ENCODE peak calls at places on chromosomes 12 and 14, in nine cellular contexts. S is Peyer's patch, C is body of pancreas, I is adrenal gland, T is testis, B is A549, E is mucosa of descending colon, Z is colonic mucosa, Q is HepG2. R is an unnamed sample.

GRCh38 chr12:116614194-116614885 is 55.2 kb downstream of the MAP1LC3B2 start:
- DNase-seq in S (no peak), C (no peak), I (no peak), T (no peak), B (no peak), E (no peak), Z (no peak), Q (no peak), R (no peak)

GRCh38 chr12:20350495-20350894 is 17.8 kb upstream of the PDE3A start:
- DNase-seq in S (no peak), C (no peak), I (no peak), T (no peak), B (peak; percentile 18), E (no peak), Z (no peak), Q (no peak), R (no peak)

GRCh38 chr12:31737345-31737744 is 8.5 kb upstream of the AMN1 start:
- DNase-seq in S (no peak), C (no peak), I (no peak), T (no peak), B (no peak), E (no peak), Z (no peak), Q (no peak), R (no peak)

GRCh38 chr14:89665262-89665661 is 248.2 kb upstream of the FOXN3 start:
- DNase-seq in S (no peak), C (no peak), I (no peak), T (no peak), B (no peak), E (no peak), Z (no peak), Q (peak; percentile 56), R (no peak)

GRCh38 chr12:65536876-65537661 is 258.6 kb downstream of the MSRB3 start:
- DNase-seq in S (no peak), C (peak; percentile 41), I (peak; percentile 6), T (no peak), B (peak; percentile 85), E (no peak), Z (no peak), Q (no peak), R (no peak)

GRCh38 chr12:29782285-29782820 is 1.4 kb downstream of the TMTC1 start:
- DNase-seq in S (no peak), C (peak; percentile 7), I (peak; percentile 10), T (no peak), B (no peak), E (no peak), Z (no peak), Q (no peak), R (no peak)

GRCh38 chr14:101849125-101849524 is 87.6 kb downstream of the PPP2R5C start:
- DNase-seq in S (no peak), C (no peak), I (no peak), T (no peak), B (no peak), E (no peak), Z (peak; percentile 47), Q (no peak), R (no peak)

GRCh38 chr14:98955741-98956070 is 316.3 kb downstream of the BCL11B start:
- DNase-seq in S (no peak), C (no peak), I (no peak), T (no peak), B (no peak), E (no peak), Z (peak; percentile 10), Q (no peak), R (no peak)

GRCh38 chr12:75818863-75819262 is 212.7 kb downstream of the PHLDA1 start:
- DNase-seq in S (no peak), C (no peak), I (no peak), T (no peak), B (no peak), E (no peak), Z (no peak), Q (no peak), R (no peak)

GRCh38 chr12:51371295-51371953 is 19.8 kb downstream of the GALNT6 start:
- DNase-seq in S (no peak), C (peak; percentile 77), I (peak; percentile 92), T (peak; percentile 59), B (peak; percentile 90), E (no peak), Z (no peak), Q (peak; percentile 84), R (no peak)

GRCh38 chr14:68874746-68875155 is 81.9 kb upstream of the ZFP36L1 start:
- DNase-seq in S (no peak), C (no peak), I (no peak), T (peak; percentile 66), B (no peak), E (no peak), Z (no peak), Q (no peak), R (no peak)

GRCh38 chr12:106248177-106248848 is 493 bp upstream of the CKAP4 start:
- DNase-seq in S (peak; percentile 67), C (peak; percentile 75), I (peak; percentile 81), T (peak; percentile 71), B (peak; percentile 65), E (peak; percentile 78), Z (peak; percentile 81), Q (peak; percentile 19), R (peak; percentile 4)

GRCh38 chr12:13171921-13172859 is 24.3 kb upstream of the EMP1 start:
- DNase-seq in S (peak; percentile 58), C (peak; percentile 44), I (peak; percentile 37), T (no peak), B (peak; percentile 74), E (no peak), Z (peak; percentile 16), Q (no peak), R (no peak)

GRCh38 chr14:81436296-81437138 is 36.4 kb upstream of the STON2 start:
- DNase-seq in S (peak; percentile 84), C (peak; percentile 77), I (peak; percentile 73), T (peak; percentile 81), B (peak; percentile 58), E (peak; percentile 88), Z (peak; percentile 77), Q (peak; percentile 54), R (no peak)

DNA sequence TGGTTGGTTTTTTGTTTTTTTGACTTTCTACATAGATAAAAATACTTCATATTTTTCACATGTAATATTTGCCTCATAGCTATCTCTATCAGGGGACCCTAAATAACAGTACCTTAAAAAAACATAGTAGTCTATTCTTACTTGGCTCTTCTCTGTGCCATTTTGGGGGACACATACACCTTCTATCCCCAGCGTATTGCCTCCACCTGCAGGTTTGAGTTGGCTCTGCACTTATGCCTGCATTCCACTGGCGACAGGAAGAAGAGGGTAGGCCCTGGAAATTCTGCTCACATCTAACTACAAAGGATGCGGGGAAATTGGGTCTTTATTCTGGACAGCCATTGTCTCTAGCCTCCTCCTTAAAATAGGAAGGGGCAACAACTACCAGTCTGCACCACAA is 13.8 kb upstream of the IFI27L2 start:
- DNase-seq in S (no peak), C (no peak), I (no peak), T (no peak), B (no peak), E (no peak), Z (no peak), Q (peak; percentile 28), R (no peak)
- TF ChIP-seq CTCF in S (peak; percentile 16), C (no peak), I (peak; percentile 18), T (no peak), B (no peak), E (no peak), Z (no peak), Q (peak; percentile 64), R (peak; percentile 16)

DNA sequence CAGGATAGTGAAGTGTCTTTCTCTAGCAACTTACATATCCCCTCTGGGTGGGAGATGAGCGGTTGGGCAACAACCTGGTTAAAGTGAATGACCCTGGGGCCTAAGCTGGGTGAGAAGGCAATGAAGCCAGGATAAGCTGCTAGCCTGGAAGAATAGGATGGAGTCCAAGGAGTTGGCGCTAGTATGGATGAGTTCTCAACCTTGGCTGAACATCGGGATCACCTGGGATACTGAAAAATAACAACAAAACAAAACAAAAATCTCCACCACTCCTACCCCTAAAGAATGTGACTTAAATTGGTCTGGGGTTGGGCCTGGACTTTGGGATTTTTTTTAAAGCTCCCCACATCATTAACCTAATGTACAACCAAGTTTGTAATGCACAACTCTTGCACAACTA is 4.8 kb upstream of the RPS6KA5 start:
- DNase-seq in S (no peak), C (no peak), I (no peak), T (peak; percentile 22), B (no peak), E (no peak), Z (no peak), Q (no peak), R (no peak)
- H3K9me3 ChIP-seq in S (no peaks in the 10 kb centered on the region), C (no peaks in the 10 kb centered on the region), I (no peaks in the 10 kb centered on the region), T (no peaks in the 10 kb centered on the region), B (peaks cover 5% of the 10 kb centered on the region), E (no peaks in the 10 kb centered on the region), Z (no peaks in the 10 kb centered on the region), Q (no peaks in the 10 kb centered on the region), R (no peaks in the 10 kb centered on the region)

DNA sequence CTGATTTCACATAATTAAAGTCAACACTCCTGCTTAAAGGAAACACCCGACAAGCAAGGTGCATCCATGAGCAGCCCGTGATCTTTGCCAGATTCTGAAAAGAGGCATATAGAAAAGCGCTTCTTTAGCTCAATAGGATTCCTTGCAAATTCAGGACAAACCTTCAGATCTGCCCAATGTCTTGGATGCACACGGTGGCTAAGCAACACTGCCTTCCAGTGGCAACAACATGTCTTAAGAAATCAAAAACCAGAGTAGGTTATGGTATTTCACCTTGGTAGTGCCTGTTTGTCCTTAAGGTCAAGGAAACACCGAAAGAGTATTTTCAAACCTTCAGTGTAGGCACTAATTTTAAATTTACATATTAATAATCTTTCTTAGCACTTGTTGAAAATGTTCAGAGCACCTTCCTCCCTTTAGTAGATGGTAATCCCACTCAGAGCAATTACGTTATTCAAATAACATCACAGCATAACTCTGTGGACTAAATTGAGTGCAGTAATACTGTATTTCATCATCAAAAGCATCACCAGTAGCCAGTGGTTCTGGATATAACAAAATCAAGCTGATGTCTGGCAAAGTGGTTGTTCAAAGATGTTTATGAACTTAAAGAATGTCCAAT is 58.0 kb upstream of the CDKN3 start:
- DNase-seq in S (no peak), C (no peak), I (no peak), T (no peak), B (peak; percentile 71), E (no peak), Z (no peak), Q (no peak), R (no peak)
- TF ChIP-seq CTCF in S (peak; percentile 50), C (no peak), I (no peak), T (no peak), B (peak; percentile 73), E (no peak), Z (peak; percentile 21), Q (peak; percentile 55), R (no peak)

GRCh38 chr12:120574106-120574505 is 7.1 kb downstream of the POP5 start:
- DNase-seq in S (no peak), C (no peak), I (no peak), T (no peak), B (no peak), E (no peak), Z (no peak), Q (no peak), R (no peak)

GRCh38 chr12:120573560-120573959 is 7.6 kb downstream of the POP5 start:
- DNase-seq in S (no peak), C (no peak), I (no peak), T (no peak), B (no peak), E (no peak), Z (no peak), Q (no peak), R (no peak)

DNA sequence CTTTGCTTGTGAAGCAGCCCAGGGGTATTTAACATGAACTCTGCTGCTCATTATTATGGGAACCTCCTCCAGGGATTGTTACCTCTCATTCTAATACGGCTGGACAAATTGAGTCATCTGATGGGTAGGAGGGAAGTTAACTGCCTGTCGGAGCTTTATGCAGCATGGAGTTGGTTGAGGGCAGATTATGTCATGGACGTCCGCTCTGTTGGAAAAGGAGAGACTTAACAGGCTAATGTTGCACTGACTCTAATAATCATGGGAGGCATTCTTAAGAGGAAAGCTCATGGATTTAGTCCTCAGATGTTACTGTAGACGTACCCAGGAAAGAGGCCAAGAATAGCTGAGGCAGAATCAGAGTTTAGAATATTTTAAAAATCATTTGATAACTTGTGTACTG is 9.9 kb downstream of the POP5 start:
- DNase-seq in S (no peak), C (no peak), I (no peak), T (no peak), B (no peak), E (no peak), Z (no peak), Q (no peak), R (no peak)
- H3K9me3 ChIP-seq in S (no peaks in the 10 kb centered on the region), C (no peaks in the 10 kb centered on the region), I (no peaks in the 10 kb centered on the region), T (no peaks in the 10 kb centered on the region), B (no peaks in the 10 kb centered on the region), E (no peaks in the 10 kb centered on the region), Z (no peaks in the 10 kb centered on the region), Q (no peaks in the 10 kb centered on the region), R (no peaks in the 10 kb centered on the region)

R was measured in CD4-positive, alpha-beta T cell.